ENCODE peak calls at places on chromosome 12, in ten cellular contexts. A, G, C, F, W, L, Z, J, Y and M are unnamed samples.

GRCh38 chr12:101697930-101698781 is 716 bp downstream of the CHPT1 start:
- DNase-seq in A (peak; percentile 38), G (peak; percentile 48), C (peak; percentile 40), F (peak; percentile 77), W (peak; percentile 5), L (peak; percentile 23), Z (peak; percentile 62), J (peak; percentile 32), Y (peak; percentile 59), M (peak; percentile 48)

GRCh38 chr12:6250343-6250742 is 50.1 kb downstream of the CD9 start:
- DNase-seq in A (peak; percentile 96), G (no peak), C (peak; percentile 47), F (peak; percentile 67), W (no peak), L (no peak), Z (peak; percentile 47), J (peak; percentile 52), Y (no peak), M (no peak)

GRCh38 chr12:49872781-49873181 is 29.9 kb upstream of the BCDIN3D start:
- DNase-seq in A (no peak), G (no peak), C (peak; percentile 42), F (peak; percentile 50), W (no peak), L (no peak), Z (no peak), J (peak; percentile 41), Y (peak; percentile 20), M (no peak)

GRCh38 chr12:50197297-50197727 is 30.1 kb upstream of the CERS5 start:
- DNase-seq in A (no peak), G (no peak), C (no peak), F (no peak), W (no peak), L (no peak), Z (no peak), J (peak; percentile 59), Y (no peak), M (no peak)

GRCh38 chr12:124625867-124626675 is 58.7 kb upstream of the NCOR2 start:
- DNase-seq in A (peak; percentile 84), G (peak; percentile 71), C (peak; percentile 62), F (peak; percentile 67), W (no peak), L (no peak), Z (peak; percentile 95), J (peak; percentile 89), Y (peak; percentile 72), M (no peak)

GRCh38 chr12:57151741-57152407 is 4.5 kb upstream of the LRP1-AS start:
- DNase-seq in A (no peak), G (peak; percentile 81), C (peak; percentile 66), F (no peak), W (no peak), L (no peak), Z (peak; percentile 86), J (peak; percentile 97), Y (peak; percentile 83), M (no peak)

GRCh38 chr12:51372021-51372420 is 19.2 kb downstream of the GALNT6 start:
- DNase-seq in A (no peak), G (peak; percentile 36), C (no peak), F (no peak), W (no peak), L (no peak), Z (no peak), J (no peak), Y (no peak), M (no peak)

GRCh38 chr12:120231316-120232011 is 30.6 kb upstream of the RPLP0 start:
- DNase-seq in A (peak; percentile 79), G (peak; percentile 100), C (peak; percentile 97), F (peak; percentile 96), W (peak; percentile 46), L (no peak), Z (peak; percentile 89), J (peak; percentile 84), Y (no peak), M (peak; percentile 53)

GRCh38 chr12:49588761-49589516 is 16.5 kb downstream of the FAM186B start:
- DNase-seq in A (peak; percentile 63), G (no peak), C (peak; percentile 18), F (no peak), W (no peak), L (no peak), Z (no peak), J (no peak), Y (no peak), M (no peak)

GRCh38 chr12:93990832-93991748 is 157.3 kb upstream of the PLXNC1 start:
- DNase-seq in A (no peak), G (no peak), C (peak; percentile 29), F (peak; percentile 93), W (no peak), L (no peak), Z (no peak), J (peak; percentile 40), Y (no peak), M (no peak)

GRCh38 chr12:6336079-6336858 is 5.6 kb downstream of the TNFRSF1A start:
- DNase-seq in A (peak; percentile 97), G (peak; percentile 97), C (peak; percentile 99), F (peak; percentile 100), W (no peak), L (peak; percentile 52), Z (peak; percentile 97), J (peak; percentile 100), Y (peak; percentile 96), M (peak; percentile 24)

GRCh38 chr12:92075425-92075891 is 70.2 kb downstream of the BTG1 start:
- DNase-seq in A (no peak), G (no peak), C (peak; percentile 63), F (no peak), W (no peak), L (no peak), Z (no peak), J (peak; percentile 55), Y (no peak), M (no peak)

GRCh38 chr12:109147954-109148353 is 31.6 kb downstream of the ACACB start:
- DNase-seq in A (no peak), G (no peak), C (no peak), F (no peak), W (no peak), L (no peak), Z (no peak), J (peak; percentile 93), Y (peak; percentile 71), M (no peak)

GRCh38 chr12:64104376-64104775 is 117.7 kb downstream of the KICS2 start:
- DNase-seq in A (no peak), G (peak; percentile 91), C (peak; percentile 89), F (no peak), W (no peak), L (no peak), Z (no peak), J (no peak), Y (peak; percentile 68), M (no peak)

GRCh38 chr12:23536293-23536692 is 413.2 kb downstream of the SOX5 start:
- DNase-seq in A (no peak), G (no peak), C (no peak), F (no peak), W (no peak), L (peak; percentile 80), Z (no peak), J (no peak), Y (no peak), M (no peak)

GRCh38 chr12:23540572-23540971 is 408.9 kb downstream of the SOX5 start:
- DNase-seq in A (no peak), G (no peak), C (no peak), F (no peak), W (no peak), L (no peak), Z (no peak), J (no peak), Y (no peak), M (no peak)

GRCh38 chr12:23543767-23544166 is 405.7 kb downstream of the SOX5 start:
- DNase-seq in A (no peak), G (no peak), C (no peak), F (no peak), W (no peak), L (no peak), Z (no peak), J (no peak), Y (no peak), M (no peak)

GRCh38 chr12:23542187-23542586 is 407.3 kb downstream of the SOX5 start:
- DNase-seq in A (no peak), G (no peak), C (no peak), F (no peak), W (no peak), L (no peak), Z (no peak), J (no peak), Y (no peak), M (no peak)
- H3K4me3 ChIP-seq in A (no peak overlapping the region), G (no peak overlapping the region), C (no peak overlapping the region), F (no peak overlapping the region), W (no peak overlapping the region), L (no peak overlapping the region), Z (no peak overlapping the region), J (no peak overlapping the region), Y (no peak overlapping the region), M (no peak overlapping the region)

GRCh38 chr12:127145543-127145928 is 1121.4 kb upstream of the TMEM132C start:
- DNase-seq in A (no peak), G (no peak), C (no peak), F (no peak), W (no peak), L (no peak), Z (no peak), J (no peak), Y (no peak), M (no peak)
- H3K4me3 ChIP-seq in A (no peak overlapping the region), G (no peak overlapping the region), C (peak overlapping the region; percentile 58), F (no peak overlapping the region), W (peak overlapping the region; percentile 63), L (no peak overlapping the region), Z (peak overlapping the region; percentile 2), J (peak overlapping the region; percentile 73), Y (peak overlapping the region; percentile 39), M (no peak overlapping the region)

GRCh38 chr12:66132408-66132807 is 1.9 kb upstream of the LLPH start:
- DNase-seq in A (peak; percentile 86), G (peak; percentile 39), C (peak; percentile 86), F (peak; percentile 76), W (no peak), L (no peak), Z (no peak), J (peak; percentile 53), Y (no peak), M (no peak)
- H3K4me3 ChIP-seq in A (no peak overlapping the region), G (peak overlapping the region; percentile 94), C (no peak overlapping the region), F (peak overlapping the region; percentile 87), W (no peak overlapping the region), L (no peak overlapping the region), Z (no peak overlapping the region), J (no peak overlapping the region), Y (no peak overlapping the region), M (no peak overlapping the region)

GRCh38 chr12:128367961-128368360 is 101.0 kb downstream of the TMEM132C start:
- DNase-seq in A (no peak), G (no peak), C (no peak), F (no peak), W (no peak), L (no peak), Z (no peak), J (no peak), Y (no peak), M (no peak)

GRCh38 chr12:128365032-128365431 is 98.1 kb downstream of the TMEM132C start:
- DNase-seq in A (no peak), G (no peak), C (no peak), F (no peak), W (no peak), L (no peak), Z (no peak), J (no peak), Y (no peak), M (no peak)

DNA sequence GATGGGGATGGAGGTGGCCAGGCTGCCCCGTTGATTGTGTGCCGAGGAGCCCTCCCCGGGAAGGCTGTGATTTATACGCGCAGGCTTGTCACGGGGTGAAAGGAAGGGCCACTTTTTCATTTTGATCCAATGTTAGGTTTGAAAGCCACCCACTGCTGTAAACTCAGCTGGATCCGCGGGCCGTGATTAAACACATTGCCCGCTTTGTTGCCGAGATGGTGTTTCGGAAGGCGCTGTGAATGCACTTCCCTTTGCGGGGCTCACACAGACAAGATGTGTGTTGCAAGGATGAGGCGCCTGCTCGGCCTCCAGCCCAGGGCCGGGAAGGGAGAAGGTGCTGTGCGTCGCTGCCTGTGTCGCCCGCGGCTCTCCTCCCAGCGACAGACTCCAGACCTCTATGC is 98.9 kb downstream of the TMEM132C start:
- DNase-seq in A (no peak), G (no peak), C (no peak), F (peak; percentile 85), W (no peak), L (no peak), Z (no peak), J (no peak), Y (peak; percentile 49), M (no peak)
- H3K4me3 ChIP-seq in A (no peak overlapping the region), G (peak overlapping the region; percentile 41), C (no peak overlapping the region), F (no peak overlapping the region), W (no peak overlapping the region), L (no peak overlapping the region), Z (no peak overlapping the region), J (no peak overlapping the region), Y (peak overlapping the region; percentile 25), M (no peak overlapping the region)